ENCODE peak calls at places on chromosomes 16 and 17, in seven cellular contexts. V is stomach, D is OCI-LY7, O is right lobe of liver, M is dorsolateral prefrontal cortex, W is fibroblast of mammary gland, E is BJ. J is an unnamed sample.

GRCh38 chr16:66091462-66091861 is 275.0 kb upstream of the CDH5 start:
- DNase-seq in V (no peak), D (no peak), O (no peak), M (no peak), W (peak; percentile 56), E (peak; percentile 53), J (no peak)

GRCh38 chr17:33039874-33040273 is 48.2 kb downstream of the SPACA3 start:
- DNase-seq in V (no peak), D (no peak), O (no peak), M (no peak), W (peak; percentile 88), E (peak; percentile 33), J (no peak)

GRCh38 chr16:29663020-29663828 is at the start of gene SPN:
- DNase-seq in V (no peak), D (peak; percentile 69), O (no peak), M (no peak), W (no peak), E (no peak), J (no peak)

GRCh38 chr17:78771758-78772382 is 10.2 kb downstream of the CYTH1 start:
- DNase-seq in V (no peak), D (no peak), O (peak; percentile 8), M (no peak), W (no peak), E (no peak), J (no peak)

GRCh38 chr16:65445313-65446260 is 323.7 kb upstream of the CDH11 start:
- DNase-seq in V (no peak), D (no peak), O (no peak), M (no peak), W (no peak), E (no peak), J (no peak)

GRCh38 chr17:78375401-78376079 is 2.9 kb upstream of the PGS1 start:
- DNase-seq in V (no peak), D (no peak), O (no peak), M (no peak), W (peak; percentile 99), E (no peak), J (no peak)

GRCh38 chr17:78138204-78139060 is 7.8 kb upstream of the C17orf99 start:
- DNase-seq in V (no peak), D (no peak), O (peak; percentile 44), M (no peak), W (no peak), E (no peak), J (no peak)

GRCh38 chr16:2339521-2340484 is 725 bp downstream of the ABCA3 start:
- DNase-seq in V (peak; percentile 58), D (no peak), O (peak; percentile 60), M (peak; percentile 57), W (no peak), E (no peak), J (peak; percentile 50)

GRCh38 chr16:30977502-30977901 is 7.5 kb upstream of the HSD3B7 start:
- DNase-seq in V (no peak), D (no peak), O (no peak), M (no peak), W (peak; percentile 31), E (no peak), J (no peak)
- TF ChIP-seq CTCF in V (no peak), D (peak; percentile 72), O (peak; percentile 3), M (no peak), W (peak; percentile 42), E (peak; percentile 38), J (peak; percentile 45)

DNA sequence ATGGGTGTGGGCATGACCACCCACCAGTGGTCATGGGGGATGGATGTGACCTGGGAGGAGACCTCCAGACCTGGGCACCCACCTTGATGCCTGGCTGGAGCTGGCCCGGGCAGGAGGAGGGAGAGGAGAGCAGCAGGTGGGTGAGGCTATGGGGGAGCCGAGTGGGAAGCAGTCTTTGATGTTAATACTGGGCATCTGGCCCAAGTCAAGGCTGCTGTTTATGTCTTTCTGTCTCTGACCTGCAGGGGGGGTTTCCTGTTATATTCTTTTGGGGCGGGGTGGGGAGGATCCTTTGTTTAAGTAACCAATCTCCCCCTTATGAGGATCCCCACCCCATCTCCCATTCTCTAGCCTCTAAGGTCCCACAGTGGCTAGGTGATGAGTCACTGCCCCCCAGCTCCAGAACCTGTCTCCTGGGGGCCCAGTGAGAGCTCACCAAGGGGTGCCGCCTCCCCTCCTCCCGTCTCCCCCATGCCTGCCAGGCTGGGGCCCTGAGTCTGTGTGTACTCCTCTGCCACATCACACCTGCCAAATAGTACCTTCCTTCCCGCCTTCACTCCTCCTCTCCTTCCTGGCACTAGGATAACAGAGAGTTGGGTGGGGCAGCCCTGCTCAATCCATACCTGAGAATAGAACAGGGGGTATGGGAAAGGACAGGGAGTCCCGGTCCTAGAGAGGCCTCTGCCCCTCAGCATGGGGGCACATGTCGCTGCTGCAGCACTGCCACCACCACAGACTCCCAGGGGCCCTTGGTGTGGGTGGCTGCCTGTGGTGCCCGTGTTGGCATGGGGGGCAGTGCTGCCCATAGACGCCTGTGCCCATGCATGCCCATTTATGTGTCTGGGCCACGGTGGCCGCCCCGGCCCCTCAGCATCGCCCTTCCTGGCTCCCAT is 7.2 kb downstream of the THRA start:
- DNase-seq in V (peak; percentile 78), D (peak; percentile 61), O (no peak), M (no peak), W (peak; percentile 54), E (no peak), J (no peak)
- TF ChIP-seq CTCF in V (no peak), D (peak; percentile 60), O (no peak), M (peak; percentile 36), W (peak; percentile 44), E (peak; percentile 47), J (peak; percentile 37)

GRCh38 chr16:78060295-78060694 is 37.9 kb downstream of the CLEC3A start:
- DNase-seq in V (no peak), D (no peak), O (no peak), M (no peak), W (no peak), E (no peak), J (no peak)
- TF ChIP-seq CTCF in V (no peak), D (peak; percentile 23), O (no peak), M (no peak), W (no peak), E (no peak), J (no peak)

GRCh38 chr17:83119987-83120864 is 40.8 kb downstream of the METRNL start:
- DNase-seq in V (no peak), D (peak; percentile 98), O (no peak), M (no peak), W (no peak), E (no peak), J (no peak)
- TF ChIP-seq CTCF in V (no peak), D (no peak), O (no peak), M (no peak), W (no peak), E (no peak), J (no peak)

GRCh38 chr16:58756650-58757332 is 22.7 kb upstream of the GOT2 start:
- DNase-seq in V (no peak), D (no peak), O (no peak), M (no peak), W (no peak), E (no peak), J (no peak)
- TF ChIP-seq CTCF in V (no peak), D (no peak), O (no peak), M (no peak), W (no peak), E (no peak), J (no peak)

GRCh38 chr17:9541718-9542117 is 33.9 kb downstream of the STX8 start:
- DNase-seq in V (no peak), D (no peak), O (no peak), M (no peak), W (no peak), E (no peak), J (no peak)
- TF ChIP-seq CTCF in V (no peak), D (no peak), O (no peak), M (no peak), W (no peak), E (no peak), J (no peak)

DNA sequence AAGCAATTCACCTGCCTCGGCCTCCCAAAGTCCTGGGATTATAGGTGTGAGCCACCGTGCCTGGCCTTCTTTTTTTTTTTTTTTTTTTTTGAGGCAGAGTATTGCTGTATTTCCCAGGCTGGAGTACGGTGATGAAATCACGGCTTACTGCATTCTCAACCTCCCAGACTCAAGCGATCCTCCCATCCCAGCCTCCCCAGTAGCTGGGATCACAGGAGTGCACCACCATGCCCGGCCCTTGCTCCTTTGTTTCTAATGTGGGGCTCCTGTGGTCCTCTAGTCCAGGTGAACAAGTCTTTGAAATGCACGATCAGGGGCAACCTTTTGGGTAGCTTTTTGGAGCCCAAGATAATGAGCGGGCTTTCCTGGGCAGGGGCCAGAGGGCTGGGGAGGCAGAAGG is 23.2 kb downstream of the CMIP start:
- DNase-seq in V (no peak), D (no peak), O (no peak), M (no peak), W (no peak), E (no peak), J (no peak)
- TF ChIP-seq CTCF in V (no peak), D (no peak), O (no peak), M (no peak), W (no peak), E (no peak), J (no peak)

GRCh38 chr17:3687949-3688614 is 7.9 kb downstream of the P2RX5 start:
- DNase-seq in V (no peak), D (peak; percentile 71), O (no peak), M (no peak), W (no peak), E (no peak), J (no peak)
- TF ChIP-seq CTCF in V (no peak), D (no peak), O (no peak), M (no peak), W (no peak), E (no peak), J (no peak)

GRCh38 chr17:10398352-10398751 is 23.4 kb downstream of the MYH8 start:
- DNase-seq in V (no peak), D (no peak), O (no peak), M (no peak), W (no peak), E (no peak), J (no peak)

DNA sequence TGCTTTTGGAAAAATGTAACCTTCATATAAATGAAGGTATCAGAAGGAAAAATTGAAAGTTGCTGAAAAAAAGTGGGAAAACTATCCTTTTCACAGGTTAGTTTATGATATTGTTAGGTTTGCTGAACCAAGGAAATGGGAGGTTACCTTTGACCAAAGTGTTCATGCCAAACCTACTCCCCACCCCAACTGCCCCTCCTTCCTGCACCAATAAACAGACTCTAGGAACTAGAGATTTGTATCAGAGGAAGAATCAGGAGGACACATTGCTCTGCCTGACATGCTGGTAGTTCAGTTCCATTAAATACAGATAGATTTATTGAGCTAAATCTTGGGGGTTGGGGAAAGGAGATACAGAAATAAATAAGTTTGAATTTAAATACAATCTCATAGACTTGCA is 18.2 kb downstream of the MYH8 start:
- DNase-seq in V (no peak), D (no peak), O (no peak), M (no peak), W (no peak), E (no peak), J (no peak)
- TF ChIP-seq CTCF in V (no peak), D (no peak), O (no peak), M (no peak), W (no peak), E (no peak), J (no peak)

J was measured in neural crest cell.